ENCODE peak calls at places on chromosomes 16 and 17, in ten cellular contexts. G, P, O, Q, U, F, I, X, E and A are unnamed samples.

GRCh38 chr17:50071692-50072091 is 15.8 kb downstream of the ITGA3 start:
- DNase-seq in I (no peak), X (no peak), U (no peak), P (no peak), Q (no peak), G (no peak), O (no peak), E (no peak), F (no peak), A (no peak)

GRCh38 chr17:56167491-56167890 is 14.2 kb downstream of the ANKFN1 start:
- DNase-seq in I (no peak), E (no peak), U (no peak), Q (no peak), G (no peak), F (no peak), P (no peak), O (no peak), X (no peak), A (no peak)

GRCh38 chr16:81140930-81141780 is 45.0 kb upstream of the GCSH start:
- DNase-seq in E (no peak), O (no peak), Q (no peak), G (no peak), I (no peak), U (no peak), P (no peak), F (no peak), X (no peak), A (peak; percentile 64)

GRCh38 chr17:33324741-33325140 is 31.6 kb upstream of the ASIC2 start:
- DNase-seq in P (no peak), U (no peak), Q (no peak), E (no peak), G (no peak), X (no peak), O (no peak), I (no peak), F (no peak), A (no peak)

GRCh38 chr17:83132251-83133081 is 53.1 kb downstream of the METRNL start:
- DNase-seq in F (no peak), G (no peak), U (no peak), E (no peak), P (no peak), Q (no peak), O (no peak), X (no peak), I (no peak), A (no peak)

GRCh38 chr17:9805769-9806168 is 14.4 kb upstream of the DHRS7C start:
- DNase-seq in F (no peak), X (no peak), U (no peak), G (no peak), E (no peak), O (no peak), Q (no peak), P (no peak), I (no peak), A (no peak)

GRCh38 chr17:79819085-79819484 is 20.2 kb downstream of the CBX4 start:
- DNase-seq in I (no peak), X (no peak), O (no peak), Q (no peak), F (no peak), G (no peak), U (no peak), E (no peak), P (no peak), A (peak; percentile 77)

GRCh38 chr16:71629617-71630016 is 3.6 kb downstream of the MARVELD3 start:
- DNase-seq in E (no peak), G (no peak), I (no peak), F (no peak), O (no peak), P (no peak), Q (no peak), U (no peak), X (no peak), A (no peak)

GRCh38 chr17:68080411-68081150 is 45.0 kb downstream of the KPNA2 start:
- DNase-seq in E (no peak), U (no peak), G (no peak), X (no peak), F (no peak), I (no peak), P (no peak), Q (no peak), O (no peak), A (no peak)

GRCh38 chr17:42016952-42017865 is at the start of gene DNAJC7:
- DNase-seq in G (peak; percentile 85), U (peak; percentile 95), E (peak; percentile 89), Q (peak; percentile 88), O (peak; percentile 89), P (peak; percentile 91), F (peak; percentile 93), I (peak; percentile 77), X (peak; percentile 84), A (peak; percentile 92)